ENCODE peak calls at places on chromosome 12, in eight cellular contexts. L is fibroblast of the aortic adventitia, H is osteoblast, Y is body of pancreas, J is progenitor cell of endocrine pancreas, F is stomach, P is neural crest cell, V is dorsolateral prefrontal cortex. M is an unnamed sample.

GRCh38 chr12:32595251-32595650 is 83.8 kb upstream of the DNM1L start:
- DNase-seq in J (no peak), V (no peak), L (peak; percentile 41), P (no peak), Y (no peak), F (no peak), H (peak; percentile 1), M (no peak)

GRCh38 chr12:108193922-108194321 is 64.8 kb downstream of the WSCD2 start:
- DNase-seq in P (peak; percentile 45), F (no peak), Y (peak; percentile 38), J (no peak), L (peak; percentile 17), H (peak; percentile 94), V (no peak), M (no peak)

GRCh38 chr12:100908501-100908900 is 113.9 kb downstream of the ANO4 start:
- DNase-seq in L (peak; percentile 84), F (no peak), H (peak; percentile 87), Y (no peak), V (no peak), P (no peak), J (no peak), M (no peak)

GRCh38 chr12:78118036-78118435 is 287.3 kb downstream of the NAV3 start:
- DNase-seq in Y (no peak), P (no peak), V (no peak), J (no peak), H (peak; percentile 21), L (no peak), F (no peak), M (no peak)

GRCh38 chr12:18689781-18690180 is 48.0 kb downstream of the PLCZ1 start:
- DNase-seq in L (no peak), J (no peak), P (no peak), Y (no peak), V (no peak), H (no peak), F (no peak), M (no peak)

GRCh38 chr12:49587174-49587908 is 18.1 kb downstream of the FAM186B start:
- DNase-seq in Y (no peak), H (no peak), F (no peak), J (no peak), P (no peak), L (no peak), V (no peak), M (no peak)

GRCh38 chr12:122336015-122336946 is 70.0 kb upstream of the VPS33A start:
- DNase-seq in P (peak; percentile 22), Y (peak; percentile 24), H (no peak), L (peak; percentile 40), F (no peak), J (no peak), V (no peak), M (no peak)

GRCh38 chr12:3097186-3097804 is 20.1 kb downstream of the TSPAN9 start:
- DNase-seq in H (peak; percentile 96), Y (peak; percentile 67), L (peak; percentile 89), J (no peak), P (no peak), V (no peak), F (peak; percentile 64), M (no peak)

GRCh38 chr12:15962760-15963159 is 51.6 kb downstream of the DERA start:
- DNase-seq in P (no peak), L (peak; percentile 7), Y (no peak), J (no peak), F (no peak), H (no peak), V (no peak), M (no peak)

GRCh38 chr12:3820122-3820521 is 53.1 kb downstream of the PARP11 start:
- DNase-seq in F (no peak), L (no peak), V (no peak), P (no peak), J (no peak), H (no peak), Y (no peak), M (no peak)

GRCh38 chr12:85029456-85029855 is 6.6 kb downstream of the TSPAN19 start:
- DNase-seq in P (no peak), J (no peak), F (no peak), L (peak; percentile 61), Y (no peak), V (no peak), H (no peak), M (no peak)

GRCh38 chr12:86226481-86226880 is 29.7 kb downstream of the MGAT4C start:
- DNase-seq in P (no peak), H (no peak), J (no peak), L (no peak), V (no peak), Y (no peak), F (no peak), M (no peak)

GRCh38 chr12:92108651-92109050 is 37.0 kb downstream of the BTG1 start:
- DNase-seq in P (no peak), V (no peak), J (no peak), H (peak; percentile 57), F (no peak), L (peak; percentile 33), Y (no peak), M (no peak)

GRCh38 chr12:84822541-84822940 is 90.1 kb downstream of the SLC6A15 start:
- DNase-seq in P (no peak), L (no peak), V (no peak), F (no peak), H (no peak), J (no peak), Y (no peak), M (no peak)

GRCh38 chr12:121791671-121792496 is 1.6 kb downstream of the RHOF start:
- DNase-seq in V (no peak), P (no peak), L (no peak), J (no peak), Y (no peak), F (peak; percentile 64), H (peak; percentile 81), M (no peak)

DNA sequence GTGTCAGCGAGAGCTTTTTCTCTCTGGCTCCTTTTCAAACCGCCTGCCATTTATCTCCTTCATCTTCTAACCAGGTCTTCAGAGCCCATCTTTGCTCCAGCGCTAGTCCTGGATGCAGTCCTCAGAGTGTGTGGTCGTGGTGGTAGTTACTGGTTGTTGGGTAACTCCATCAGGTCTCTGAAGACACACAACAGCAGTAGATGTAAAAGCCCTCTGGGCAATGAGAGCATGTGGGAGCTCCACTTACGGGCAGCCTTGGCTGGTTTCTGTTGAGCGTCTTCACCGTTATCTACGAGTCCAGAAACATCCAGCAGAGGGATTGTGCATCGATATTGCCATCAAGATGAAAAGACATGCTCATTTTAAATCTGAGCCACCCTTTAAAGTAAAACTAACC is 61.2 kb downstream of the FBXL14 start:
- DNase-seq in L (peak; percentile 60), F (no peak), J (no peak), V (no peak), P (no peak), Y (no peak), H (peak; percentile 92), M (no peak)
- TF ChIP-seq CTCF in L (peak; percentile 35), F (no peak), J (peak; percentile 19), V (no peak), P (no peak), Y (no peak), H (peak; percentile 40), M (no peak)

GRCh38 chr12:53443955-53444354 is 2.4 kb downstream of the PRR13 start:
- DNase-seq in Y (no peak), H (no peak), P (no peak), F (peak; percentile 49), L (no peak), V (no peak), J (no peak), M (no peak)

GRCh38 chr12:53441040-53441833 is at the start of gene PRR13:
- DNase-seq in V (peak; percentile 99), Y (peak; percentile 99), H (peak; percentile 98), L (peak; percentile 100), J (peak; percentile 88), F (peak; percentile 99), P (peak; percentile 96), M (peak; percentile 88)
- TF ChIP-seq CTCF in V (peak; percentile 29), Y (no peak), H (no peak), L (no peak), J (no peak), F (no peak), P (no peak), M (no peak)

DNA sequence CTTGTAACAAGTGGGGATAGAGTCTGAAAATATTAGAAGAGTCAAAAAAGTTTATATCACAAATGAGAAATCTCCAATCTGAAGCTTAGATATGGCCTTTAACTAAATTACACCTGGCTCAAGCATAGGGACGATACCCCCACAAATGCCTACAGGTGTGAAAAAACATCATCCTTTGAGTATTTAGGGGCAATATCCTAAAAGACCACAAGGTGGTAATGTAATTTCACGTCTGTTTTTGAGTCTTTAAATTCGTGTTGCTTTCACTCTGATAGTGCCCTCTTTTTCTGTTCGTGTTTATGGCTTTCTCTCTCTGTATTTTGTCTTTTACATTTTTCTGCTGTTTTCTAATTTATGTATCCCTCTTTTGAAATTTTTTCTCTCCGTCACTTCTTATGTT is 84.3 kb downstream of the ETNK1 start:
- DNase-seq in P (no peak), F (no peak), V (no peak), J (no peak), L (peak; percentile 66), H (peak; percentile 62), Y (no peak), M (no peak)
- TF ChIP-seq CTCF in P (peak; percentile 75), F (peak; percentile 28), V (peak; percentile 65), J (peak; percentile 72), L (peak; percentile 67), H (peak; percentile 59), Y (no peak), M (no peak)

GRCh38 chr12:28941248-28941647 is 207.8 kb upstream of the FAR2 start:
- DNase-seq in P (no peak), H (no peak), L (peak; percentile 45), J (no peak), V (no peak), F (no peak), Y (no peak), M (no peak)
- TF ChIP-seq CTCF in P (no peak), H (no peak), L (no peak), J (no peak), V (no peak), F (no peak), Y (no peak), M (no peak)

DNA sequence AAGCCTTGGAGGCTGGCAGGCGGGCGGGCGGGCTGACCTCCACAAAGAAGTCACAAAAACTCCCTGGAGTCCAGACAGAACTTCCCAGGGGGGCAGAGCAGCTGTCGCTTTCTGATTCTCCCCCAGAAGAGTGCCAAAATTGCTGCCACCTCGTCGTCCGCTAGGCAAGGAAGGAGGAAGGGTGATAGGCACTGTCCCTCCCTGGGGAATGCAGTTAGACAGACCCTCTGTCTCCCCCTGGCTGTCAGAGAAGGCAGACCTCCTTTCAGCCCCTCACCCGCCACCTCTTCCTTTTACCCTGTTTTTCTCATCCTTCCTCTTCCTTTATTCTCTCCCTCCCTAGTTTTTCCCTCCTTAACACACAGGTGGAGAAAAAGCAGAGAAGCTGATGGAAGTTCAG is 18.7 kb downstream of the GRIN2B start:
- DNase-seq in L (no peak), V (no peak), F (no peak), H (no peak), P (no peak), J (no peak), Y (no peak), M (no peak)
- TF ChIP-seq CTCF in L (no peak), V (peak; percentile 55), F (no peak), H (no peak), P (peak; percentile 56), J (peak; percentile 66), Y (no peak), M (no peak)

GRCh38 chr12:112711026-112711425 is 80.5 kb upstream of the RPH3A start:
- DNase-seq in V (no peak), F (no peak), H (peak; percentile 15), L (no peak), P (no peak), Y (no peak), J (no peak), M (no peak)
- TF ChIP-seq CTCF in V (no peak), F (no peak), H (no peak), L (no peak), P (no peak), Y (no peak), J (no peak), M (no peak)

M was measured in activated B cell treated with CpG ODN at 0.5 μM for 24 hours.